ENCODE peak calls at places on chromosomes 11 and 22, in seven cellular contexts. K, V, F, S, Y, R and I are unnamed samples.

GRCh38 chr11:2358754-2359444 is 18.2 kb upstream of the CD81 start:
- DNase-seq in K (no peak), V (no peak), F (no peak), S (no peak), Y (no peak), R (no peak), I (no peak)

GRCh38 chr11:17352925-17353227 is 1.3 kb downstream of the NCR3LG1 start:
- DNase-seq in K (peak; percentile 34), V (peak; percentile 52), F (peak; percentile 69), S (peak; percentile 18), Y (peak; percentile 65), R (peak; percentile 36), I (peak; percentile 50)

GRCh38 chr11:110818032-110818687 is 105.9 kb upstream of the ARHGAP20 start:
- DNase-seq in K (peak; percentile 60), V (no peak), F (no peak), S (no peak), Y (no peak), R (no peak), I (peak; percentile 6)

GRCh38 chr11:19919050-19919561 is 206.5 kb downstream of the NAV2 start:
- DNase-seq in K (peak; percentile 98), V (no peak), F (peak; percentile 85), S (peak; percentile 41), Y (peak; percentile 65), R (peak; percentile 50), I (no peak)

GRCh38 chr22:45469573-45470383 is 32.9 kb upstream of the FBLN1 start:
- DNase-seq in K (no peak), V (no peak), F (peak; percentile 15), S (no peak), Y (no peak), R (no peak), I (no peak)

GRCh38 chr11:7471071-7471470 is 14.2 kb upstream of the OLFML1 start:
- DNase-seq in K (no peak), V (no peak), F (no peak), S (no peak), Y (no peak), R (no peak), I (no peak)

GRCh38 chr11:5304046-5304445 is 2.3 kb upstream of the OR51B4 start:
- DNase-seq in K (no peak), V (no peak), F (no peak), S (no peak), Y (no peak), R (no peak), I (no peak)

GRCh38 chr11:91979775-91980174 is 244.8 kb upstream of the FAT3 start:
- DNase-seq in K (no peak), V (no peak), F (no peak), S (no peak), Y (no peak), R (no peak), I (no peak)

GRCh38 chr11:1387521-1387920 is 2.2 kb upstream of the BRSK2 start:
- DNase-seq in K (no peak), V (no peak), F (no peak), S (no peak), Y (no peak), R (no peak), I (no peak)

GRCh38 chr11:122267602-122268001 is 151.6 kb upstream of the BLID start:
- DNase-seq in K (peak; percentile 56), V (peak; percentile 21), F (no peak), S (no peak), Y (no peak), R (no peak), I (no peak)

GRCh38 chr11:66221012-66221411 is 47.4 kb upstream of the RAB1B start:
- DNase-seq in K (no peak), V (no peak), F (no peak), S (no peak), Y (no peak), R (no peak), I (peak; percentile 26)

GRCh38 chr11:13143486-13144297 is 133.9 kb upstream of the BMAL1 start:
- DNase-seq in K (no peak), V (no peak), F (no peak), S (no peak), Y (no peak), R (no peak), I (peak; percentile 45)

GRCh38 chr11:18304745-18305144 is 17.2 kb downstream of the HPS5 start:
- DNase-seq in K (no peak), V (no peak), F (no peak), S (no peak), Y (no peak), R (no peak), I (no peak)

GRCh38 chr11:72719144-72719543 is 33.1 kb downstream of the ARAP1 start:
- DNase-seq in K (peak; percentile 31), V (no peak), F (no peak), S (peak; percentile 61), Y (peak; percentile 94), R (no peak), I (no peak)

GRCh38 chr22:20205964-20206708 is 55.3 kb upstream of the CCDC188 start:
- DNase-seq in K (peak; percentile 63), V (no peak), F (peak; percentile 74), S (peak; percentile 67), Y (peak; percentile 74), R (peak; percentile 64), I (no peak)
- H3K4me1 ChIP-seq in K (peaks cover 20% of the 10 kb centered on the region), V (no peaks in the 10 kb centered on the region), F (peaks cover 35% of the 10 kb centered on the region), S (peaks cover 60% of the 10 kb centered on the region), Y (peaks cover 23% of the 10 kb centered on the region), R (peaks cover 18% of the 10 kb centered on the region), I (peaks cover 42% of the 10 kb centered on the region)

GRCh38 chr22:46707827-46708570 is 30.1 kb downstream of the CERK start:
- DNase-seq in K (no peak), V (no peak), F (no peak), S (no peak), Y (no peak), R (peak; percentile 63), I (no peak)

GRCh38 chr22:46706060-46706459 is 32.0 kb downstream of the CERK start:
- DNase-seq in K (no peak), V (no peak), F (no peak), S (no peak), Y (no peak), R (no peak), I (no peak)

GRCh38 chr22:46707305-46707704 is 30.7 kb downstream of the CERK start:
- DNase-seq in K (no peak), V (no peak), F (no peak), S (no peak), Y (no peak), R (no peak), I (no peak)

GRCh38 chr22:46710842-46711241 is 27.2 kb downstream of the CERK start:
- DNase-seq in K (no peak), V (no peak), F (no peak), S (no peak), Y (no peak), R (no peak), I (no peak)

GRCh38 chr22:46708766-46709330 is 29.2 kb downstream of the CERK start:
- DNase-seq in K (no peak), V (no peak), F (no peak), S (no peak), Y (no peak), R (no peak), I (no peak)
- H3K36me3 ChIP-seq in K (peaks cover 64% of the 10 kb centered on the region), V (peaks cover 61% of the 10 kb centered on the region), F (peaks cover 28% of the 10 kb centered on the region), S (peaks cover 91% of the 10 kb centered on the region), Y (no peaks in the 10 kb centered on the region), R (peaks cover 12% of the 10 kb centered on the region), I (peaks cover 1% of the 10 kb centered on the region)

DNA sequence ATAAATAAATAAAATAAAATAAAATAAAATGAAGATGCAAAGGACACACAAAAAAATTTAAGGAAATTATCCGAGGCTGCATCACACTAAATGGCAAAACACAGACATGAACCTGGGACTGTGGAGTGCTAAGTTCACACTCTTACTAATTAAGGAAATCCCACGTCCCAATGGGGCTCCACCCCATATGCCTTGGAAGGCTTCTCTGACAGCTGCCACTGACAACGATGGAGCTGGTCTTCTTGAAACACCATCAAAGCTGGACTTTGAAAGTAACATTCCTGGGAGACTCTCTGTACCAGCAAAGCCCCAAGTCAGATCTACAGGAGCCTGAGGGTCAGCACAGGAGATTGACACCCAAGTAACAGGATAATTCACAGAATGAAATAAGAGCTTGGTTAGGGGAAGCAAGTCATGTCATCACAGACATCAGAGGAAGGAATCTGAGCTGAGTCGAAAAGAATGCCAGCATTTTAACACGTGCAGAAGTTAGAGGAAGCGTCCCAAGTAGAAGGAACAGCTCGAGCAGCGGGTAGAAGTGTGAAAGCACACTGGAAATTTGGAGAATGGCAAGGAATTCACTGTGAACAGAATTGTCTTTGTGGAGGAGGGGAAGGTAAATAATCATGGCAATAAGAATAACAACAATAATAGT is 13.8 kb downstream of the TPST2 start:
- DNase-seq in K (peak; percentile 39), V (no peak), F (no peak), S (no peak), Y (no peak), R (no peak), I (no peak)
- H3K4me1 ChIP-seq in K (peaks cover 5% of the 10 kb centered on the region), V (no peaks in the 10 kb centered on the region), F (no peaks in the 10 kb centered on the region), S (peaks cover 53% of the 10 kb centered on the region), Y (peaks cover 15% of the 10 kb centered on the region), R (no peaks in the 10 kb centered on the region), I (peaks cover 7% of the 10 kb centered on the region)

GRCh38 chr11:3947084-3947483 is 91.6 kb downstream of the STIM1 start:
- DNase-seq in K (peak; percentile 67), V (no peak), F (peak; percentile 71), S (no peak), Y (peak; percentile 60), R (no peak), I (no peak)
- H3K36me3 ChIP-seq in K (no peaks in the 10 kb centered on the region), V (no peaks in the 10 kb centered on the region), F (no peaks in the 10 kb centered on the region), S (no peaks in the 10 kb centered on the region), Y (no peaks in the 10 kb centered on the region), R (no peaks in the 10 kb centered on the region), I (no peaks in the 10 kb centered on the region)

GRCh38 chr11:34299284-34299961 is 58.4 kb downstream of the ABTB2 start:
- DNase-seq in K (no peak), V (no peak), F (no peak), S (no peak), Y (no peak), R (no peak), I (no peak)
- H3K4me1 ChIP-seq in K (peaks cover 9% of the 10 kb centered on the region), V (peaks cover 41% of the 10 kb centered on the region), F (no peaks in the 10 kb centered on the region), S (peaks cover 17% of the 10 kb centered on the region), Y (peaks cover 7% of the 10 kb centered on the region), R (no peaks in the 10 kb centered on the region), I (no peaks in the 10 kb centered on the region)

GRCh38 chr11:77634724-77635123 is 2.9 kb downstream of the CLNS1A start:
- DNase-seq in K (no peak), V (no peak), F (no peak), S (no peak), Y (no peak), R (no peak), I (no peak)

GRCh38 chr11:77633856-77634425 is 3.7 kb downstream of the CLNS1A start:
- DNase-seq in K (no peak), V (no peak), F (no peak), S (no peak), Y (no peak), R (no peak), I (no peak)

GRCh38 chr11:77630311-77630710 is 7.3 kb downstream of the CLNS1A start:
- DNase-seq in K (no peak), V (no peak), F (no peak), S (no peak), Y (no peak), R (no peak), I (no peak)
- H3K36me3 ChIP-seq in K (peaks cover 5% of the 10 kb centered on the region), V (peaks cover 23% of the 10 kb centered on the region), F (peaks cover 2% of the 10 kb centered on the region), S (peaks cover 35% of the 10 kb centered on the region), Y (no peaks in the 10 kb centered on the region), R (no peaks in the 10 kb centered on the region), I (peaks cover 2% of the 10 kb centered on the region)

GRCh38 chr22:42876041-42876440 is 19.0 kb upstream of the ARFGAP3 start:
- DNase-seq in K (no peak), V (no peak), F (no peak), S (no peak), Y (no peak), R (no peak), I (no peak)
- H3K4me1 ChIP-seq in K (no peaks in the 10 kb centered on the region), V (no peaks in the 10 kb centered on the region), F (no peaks in the 10 kb centered on the region), S (peaks cover 36% of the 10 kb centered on the region), Y (no peaks in the 10 kb centered on the region), R (peaks cover 20% of the 10 kb centered on the region), I (no peaks in the 10 kb centered on the region)